ENCODE peak calls at places on chromosomes 11 and 22, in eight cellular contexts. One of them, this sample, is unnamed.

GRCh38 chr11:116935514-116935913 is 98.1 kb upstream of the APOA1 start:
- DNase-seq in prostate gland: no peak
- DNase-seq in ovary: no peak
- DNase-seq in breast epithelium: no peak
- DNase-seq in H1: no peak
- DNase-seq in upper lobe of left lung: no peak
- DNase-seq in sigmoid colon: no peak
- DNase-seq in spleen: no peak
- DNase-seq in this sample: no peak

GRCh38 chr11:10459029-10459970 is 4.2 kb downstream of the AMPD3 start:
- DNase-seq in prostate gland: no peak
- DNase-seq in ovary: no peak
- DNase-seq in breast epithelium: no peak
- DNase-seq in H1: no peak
- DNase-seq in upper lobe of left lung: peak
- DNase-seq in sigmoid colon: no peak
- DNase-seq in spleen: no peak
- DNase-seq in this sample: peak

GRCh38 chr22:30882181-30882771 is 86.3 kb downstream of the MORC2 start:
- DNase-seq in prostate gland: no peak
- DNase-seq in ovary: no peak
- DNase-seq in breast epithelium: no peak
- DNase-seq in H1: no peak
- DNase-seq in upper lobe of left lung: no peak
- DNase-seq in sigmoid colon: no peak
- DNase-seq in spleen: no peak
- DNase-seq in this sample: no peak

GRCh38 chr22:38398609-38399401 is 56.2 kb downstream of the KCNJ4 start:
- DNase-seq in prostate gland: peak
- DNase-seq in ovary: peak
- DNase-seq in breast epithelium: peak
- DNase-seq in H1: peak
- DNase-seq in upper lobe of left lung: peak
- DNase-seq in sigmoid colon: peak
- DNase-seq in spleen: peak
- DNase-seq in this sample: peak

GRCh38 chr11:64186205-64187165 is 514 bp downstream of the STIP1 start:
- DNase-seq in prostate gland: peak
- DNase-seq in ovary: no peak
- DNase-seq in breast epithelium: no peak
- DNase-seq in H1: no peak
- DNase-seq in upper lobe of left lung: no peak
- DNase-seq in sigmoid colon: peak
- DNase-seq in spleen: no peak
- DNase-seq in this sample: no peak

GRCh38 chr22:48837341-48837935 is 990.2 kb downstream of the BRD1 start:
- DNase-seq in prostate gland: no peak
- DNase-seq in ovary: no peak
- DNase-seq in breast epithelium: no peak
- DNase-seq in H1: no peak
- DNase-seq in upper lobe of left lung: no peak
- DNase-seq in sigmoid colon: no peak
- DNase-seq in spleen: peak
- DNase-seq in this sample: no peak

GRCh38 chr11:77346906-77347603 is 45.6 kb upstream of the GDPD4 start:
- DNase-seq in prostate gland: no peak
- DNase-seq in ovary: no peak
- DNase-seq in breast epithelium: no peak
- DNase-seq in H1: no peak
- DNase-seq in upper lobe of left lung: no peak
- DNase-seq in sigmoid colon: no peak
- DNase-seq in spleen: no peak
- DNase-seq in this sample: no peak

GRCh38 chr11:128520206-128520885 is 67.0 kb downstream of the ETS1 start:
- DNase-seq in prostate gland: no peak
- DNase-seq in ovary: no peak
- DNase-seq in breast epithelium: no peak
- DNase-seq in H1: no peak
- DNase-seq in upper lobe of left lung: no peak
- DNase-seq in sigmoid colon: no peak
- DNase-seq in spleen: no peak
- DNase-seq in this sample: no peak

GRCh38 chr22:23709107-23709506 is 18.3 kb downstream of the RGL4 start:
- DNase-seq in prostate gland: no peak
- DNase-seq in ovary: no peak
- DNase-seq in breast epithelium: no peak
- DNase-seq in H1: no peak
- DNase-seq in upper lobe of left lung: no peak
- DNase-seq in sigmoid colon: no peak
- DNase-seq in spleen: no peak
- DNase-seq in this sample: no peak

GRCh38 chr11:73230276-73230875 is 12.3 kb downstream of the P2RY2 start:
- DNase-seq in prostate gland: no peak
- DNase-seq in ovary: peak
- DNase-seq in breast epithelium: peak
- DNase-seq in H1: no peak
- DNase-seq in upper lobe of left lung: peak
- DNase-seq in sigmoid colon: peak
- DNase-seq in spleen: peak
- DNase-seq in this sample: no peak

GRCh38 chr11:44622190-44622650 is 56.8 kb downstream of the CD82 start:
- DNase-seq in prostate gland: no peak
- DNase-seq in ovary: peak
- DNase-seq in breast epithelium: no peak
- DNase-seq in H1: no peak
- DNase-seq in upper lobe of left lung: peak
- DNase-seq in sigmoid colon: peak
- DNase-seq in spleen: peak
- DNase-seq in this sample: no peak

GRCh38 chr11:116948375-116948774 is 111.0 kb upstream of the APOA1 start:
- DNase-seq in prostate gland: no peak
- DNase-seq in ovary: no peak
- DNase-seq in breast epithelium: no peak
- DNase-seq in H1: no peak
- DNase-seq in upper lobe of left lung: no peak
- DNase-seq in sigmoid colon: no peak
- DNase-seq in spleen: no peak
- DNase-seq in this sample: no peak

GRCh38 chr11:102603091-102603490 is 22.0 kb downstream of the MMP20 start:
- DNase-seq in prostate gland: peak
- DNase-seq in ovary: no peak
- DNase-seq in breast epithelium: no peak
- DNase-seq in H1: no peak
- DNase-seq in upper lobe of left lung: peak
- DNase-seq in sigmoid colon: no peak
- DNase-seq in spleen: no peak
- DNase-seq in this sample: no peak

GRCh38 chr22:42949159-42949558 is 65.8 kb downstream of the PACSIN2 start:
- DNase-seq in prostate gland: no peak
- DNase-seq in ovary: no peak
- DNase-seq in breast epithelium: no peak
- DNase-seq in H1: no peak
- DNase-seq in upper lobe of left lung: no peak
- DNase-seq in sigmoid colon: no peak
- DNase-seq in spleen: no peak
- DNase-seq in this sample: no peak

GRCh38 chr11:64969209-64969608 is 2.7 kb downstream of the MAJIN start:
- DNase-seq in prostate gland: no peak
- DNase-seq in ovary: no peak
- DNase-seq in breast epithelium: no peak
- DNase-seq in H1: no peak
- DNase-seq in upper lobe of left lung: no peak
- DNase-seq in sigmoid colon: no peak
- DNase-seq in spleen: no peak
- DNase-seq in this sample: no peak

GRCh38 chr11:104106136-104106754 is 57.7 kb downstream of the PDGFD start:
- DNase-seq in prostate gland: no peak
- DNase-seq in ovary: no peak
- DNase-seq in breast epithelium: no peak
- DNase-seq in H1: no peak
- DNase-seq in upper lobe of left lung: no peak
- DNase-seq in sigmoid colon: no peak
- DNase-seq in spleen: no peak
- DNase-seq in this sample: no peak

GRCh38 chr22:21735198-21736083 is at the start of gene YPEL1:
- DNase-seq in prostate gland: peak
- DNase-seq in ovary: peak
- DNase-seq in breast epithelium: peak
- DNase-seq in H1: peak
- DNase-seq in upper lobe of left lung: peak
- DNase-seq in sigmoid colon: peak
- DNase-seq in spleen: peak
- DNase-seq in this sample: peak
- TF ChIP-seq POLR2A in prostate gland: peak
- TF ChIP-seq POLR2A in ovary: peak
- TF ChIP-seq POLR2A in breast epithelium: no peak
- TF ChIP-seq POLR2A in H1: peak
- TF ChIP-seq POLR2A in upper lobe of left lung: peak
- TF ChIP-seq POLR2A in sigmoid colon: peak
- TF ChIP-seq POLR2A in spleen: peak
- TF ChIP-seq POLR2A in this sample: no peak

DNA sequence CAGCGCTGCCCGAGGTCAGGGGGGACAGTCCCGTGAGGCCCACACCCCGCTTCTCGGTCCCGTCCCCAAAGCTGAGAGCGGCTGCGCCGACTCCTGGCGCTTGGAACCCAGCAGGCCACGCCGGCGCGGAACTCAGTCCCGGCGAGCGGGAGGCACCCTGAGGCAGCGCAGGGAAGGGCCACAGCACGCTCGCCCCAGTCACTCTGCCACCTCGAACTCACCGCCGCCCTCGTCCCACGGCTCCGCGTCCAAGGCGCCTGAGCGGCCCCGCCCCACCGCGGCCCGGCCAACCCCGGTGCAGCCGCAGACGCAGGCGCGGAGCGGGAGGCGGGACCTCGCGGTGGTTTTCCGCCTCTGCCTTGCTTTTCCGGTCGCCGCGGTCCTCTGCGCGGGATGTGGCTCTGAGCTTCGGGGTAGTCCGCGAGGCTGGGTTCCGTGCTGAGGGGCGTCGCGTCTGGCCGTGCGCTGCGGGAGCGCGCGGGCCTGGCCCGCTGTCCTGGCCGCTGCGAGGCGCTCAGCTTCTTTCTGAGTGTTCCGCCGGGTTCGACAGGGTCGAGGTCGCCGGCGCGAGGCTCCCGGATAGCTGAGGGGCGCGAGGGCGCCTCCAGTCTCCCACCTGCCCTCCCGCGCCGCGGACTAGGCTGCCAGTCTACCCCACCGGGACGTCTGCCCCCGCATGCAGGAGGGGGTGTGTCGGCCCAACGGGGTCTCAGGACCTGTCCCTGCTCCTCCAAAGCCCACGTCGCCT is at the start of gene CDPF1:
- DNase-seq in prostate gland: peak
- DNase-seq in ovary: peak
- DNase-seq in breast epithelium: peak
- DNase-seq in H1: peak
- DNase-seq in upper lobe of left lung: peak
- DNase-seq in sigmoid colon: peak
- DNase-seq in spleen: peak
- DNase-seq in this sample: peak
- TF ChIP-seq POLR2A in prostate gland: peak
- TF ChIP-seq POLR2A in ovary: peak
- TF ChIP-seq POLR2A in breast epithelium: peak
- TF ChIP-seq POLR2A in H1: no peak
- TF ChIP-seq POLR2A in upper lobe of left lung: peak
- TF ChIP-seq POLR2A in sigmoid colon: peak
- TF ChIP-seq POLR2A in spleen: no peak
- TF ChIP-seq POLR2A in this sample: peak

GRCh38 chr11:33874910-33875490 is 16.9 kb downstream of the LMO2 start:
- DNase-seq in prostate gland: no peak
- DNase-seq in ovary: no peak
- DNase-seq in breast epithelium: no peak
- DNase-seq in H1: no peak
- DNase-seq in upper lobe of left lung: no peak
- DNase-seq in sigmoid colon: no peak
- DNase-seq in spleen: peak
- DNase-seq in this sample: no peak

GRCh38 chr11:33868646-33869461 is 23.0 kb downstream of the LMO2 start:
- DNase-seq in prostate gland: no peak
- DNase-seq in ovary: no peak
- DNase-seq in breast epithelium: no peak
- DNase-seq in H1: no peak
- DNase-seq in upper lobe of left lung: no peak
- DNase-seq in sigmoid colon: no peak
- DNase-seq in spleen: peak
- DNase-seq in this sample: peak

GRCh38 chr11:33867996-33868645 is 23.8 kb downstream of the LMO2 start:
- DNase-seq in prostate gland: no peak
- DNase-seq in ovary: no peak
- DNase-seq in breast epithelium: no peak
- DNase-seq in H1: no peak
- DNase-seq in upper lobe of left lung: no peak
- DNase-seq in sigmoid colon: no peak
- DNase-seq in spleen: no peak
- DNase-seq in this sample: no peak

GRCh38 chr11:33867566-33867965 is 24.3 kb downstream of the LMO2 start:
- DNase-seq in prostate gland: no peak
- DNase-seq in ovary: no peak
- DNase-seq in breast epithelium: no peak
- DNase-seq in H1: no peak
- DNase-seq in upper lobe of left lung: no peak
- DNase-seq in sigmoid colon: no peak
- DNase-seq in spleen: no peak
- DNase-seq in this sample: no peak

GRCh38 chr11:33869511-33870422 is 22.1 kb downstream of the LMO2 start:
- DNase-seq in prostate gland: no peak
- DNase-seq in ovary: no peak
- DNase-seq in breast epithelium: no peak
- DNase-seq in H1: no peak
- DNase-seq in upper lobe of left lung: peak
- DNase-seq in sigmoid colon: no peak
- DNase-seq in spleen: peak
- DNase-seq in this sample: peak
- TF ChIP-seq POLR2A in prostate gland: no peak
- TF ChIP-seq POLR2A in ovary: no peak
- TF ChIP-seq POLR2A in breast epithelium: no peak
- TF ChIP-seq POLR2A in H1: no peak
- TF ChIP-seq POLR2A in upper lobe of left lung: peak
- TF ChIP-seq POLR2A in sigmoid colon: no peak
- TF ChIP-seq POLR2A in spleen: no peak
- TF ChIP-seq POLR2A in this sample: no peak

GRCh38 chr11:62791501-62792192 is at the start of gene TMEM223:
- DNase-seq in prostate gland: peak
- DNase-seq in ovary: peak
- DNase-seq in breast epithelium: peak
- DNase-seq in H1: no peak
- DNase-seq in upper lobe of left lung: peak
- DNase-seq in sigmoid colon: peak
- DNase-seq in spleen: peak
- DNase-seq in this sample: peak
- TF ChIP-seq POLR2A in prostate gland: peak
- TF ChIP-seq POLR2A in ovary: no peak
- TF ChIP-seq POLR2A in breast epithelium: no peak
- TF ChIP-seq POLR2A in H1: peak
- TF ChIP-seq POLR2A in upper lobe of left lung: peak
- TF ChIP-seq POLR2A in sigmoid colon: peak
- TF ChIP-seq POLR2A in spleen: peak
- TF ChIP-seq POLR2A in this sample: peak

This sample was measured in GM12891.